ENCODE peak calls at places on chromosomes 2 and 18, in ten cellular contexts. A is left lung, N is AG04450, V is adrenal gland, D is lower lobe of right lung, H is right lobe of liver, T is transverse colon, O is heart left ventricle, E is fibroblast of lung, M is tibial artery. F is an unnamed sample.
A peak's percentile ranks its signal among the peaks of the same experiment; 100 is the strongest.

GRCh38 chr18:36662000-36662399 is 166.8 kb downstream of the TPGS2 start:
- DNase-seq in A (no peak), N (no peak), V (no peak), D (no peak), H (no peak), T (peak; percentile 19), O (no peak), E (peak; percentile 3), M (no peak), F (no peak)

GRCh38 chr2:188665196-188665595 is 309.0 kb upstream of the COL3A1 start:
- DNase-seq in A (no peak), N (no peak), V (no peak), D (no peak), H (no peak), T (no peak), O (no peak), E (no peak), M (no peak), F (no peak)

GRCh38 chr18:48539406-48540328 is 836 bp downstream of the CTIF start:
- DNase-seq in A (peak; percentile 86), N (no peak), V (peak; percentile 42), D (peak; percentile 65), H (peak; percentile 49), T (peak; percentile 45), O (peak; percentile 40), E (peak; percentile 67), M (peak; percentile 79), F (peak; percentile 54)

GRCh38 chr2:241114836-241115235 is 12.7 kb upstream of the MTERF4 start:
- DNase-seq in A (peak; percentile 70), N (no peak), V (no peak), D (no peak), H (no peak), T (no peak), O (no peak), E (no peak), M (peak; percentile 41), F (no peak)

GRCh38 chr2:95056461-95057459 is 31.3 kb downstream of the MAL start:
- DNase-seq in A (no peak), N (no peak), V (no peak), D (no peak), H (no peak), T (no peak), O (no peak), E (no peak), M (no peak), F (no peak)

GRCh38 chr2:99701503-99701902 is 211.7 kb upstream of the REV1 start:
- DNase-seq in A (no peak), N (no peak), V (no peak), D (no peak), H (no peak), T (no peak), O (no peak), E (no peak), M (no peak), F (no peak)

GRCh38 chr2:230935132-230935435 is 10.0 kb upstream of the GPR55 start:
- DNase-seq in A (no peak), N (no peak), V (no peak), D (no peak), H (no peak), T (no peak), O (no peak), E (no peak), M (no peak), F (no peak)

GRCh38 chr18:49021433-49022129 is 70.8 kb upstream of the SMAD7 start:
- DNase-seq in A (peak; percentile 91), N (no peak), V (peak; percentile 44), D (peak; percentile 85), H (peak; percentile 64), T (peak; percentile 89), O (no peak), E (peak; percentile 31), M (peak; percentile 69), F (no peak)

GRCh38 chr2:237514474-237515130 is 27.6 kb downstream of the MLPH start:
- DNase-seq in A (no peak), N (no peak), V (no peak), D (no peak), H (no peak), T (no peak), O (no peak), E (no peak), M (no peak), F (no peak)

GRCh38 chr2:215749092-215749957 is 264.0 kb downstream of the MREG start:
- DNase-seq in A (peak; percentile 86), N (no peak), V (peak; percentile 35), D (peak; percentile 91), H (peak; percentile 88), T (peak; percentile 49), O (peak; percentile 72), E (peak; percentile 83), M (peak; percentile 87), F (peak; percentile 74)

GRCh38 chr2:36480596-36480995 is 117.4 kb downstream of the FEZ2 start:
- DNase-seq in A (no peak), N (no peak), V (no peak), D (no peak), H (no peak), T (no peak), O (no peak), E (no peak), M (no peak), F (no peak)

GRCh38 chr2:218985325-218986091 is 524 bp upstream of the FEV start:
- DNase-seq in A (no peak), N (no peak), V (no peak), D (no peak), H (no peak), T (no peak), O (no peak), E (no peak), M (no peak), F (no peak)

GRCh38 chr2:16777123-16777872 is 111.7 kb upstream of the CYRIA start:
- DNase-seq in A (no peak), N (no peak), V (no peak), D (no peak), H (no peak), T (no peak), O (no peak), E (no peak), M (no peak), F (no peak)

GRCh38 chr2:16773080-16773713 is 107.6 kb upstream of the CYRIA start:
- DNase-seq in A (no peak), N (peak; percentile 2), V (peak; percentile 45), D (no peak), H (no peak), T (no peak), O (peak; percentile 12), E (peak; percentile 64), M (no peak), F (no peak)

GRCh38 chr2:16774091-16774490 is 108.5 kb upstream of the CYRIA start:
- DNase-seq in A (no peak), N (no peak), V (no peak), D (no peak), H (no peak), T (no peak), O (no peak), E (no peak), M (no peak), F (no peak)

DNA sequence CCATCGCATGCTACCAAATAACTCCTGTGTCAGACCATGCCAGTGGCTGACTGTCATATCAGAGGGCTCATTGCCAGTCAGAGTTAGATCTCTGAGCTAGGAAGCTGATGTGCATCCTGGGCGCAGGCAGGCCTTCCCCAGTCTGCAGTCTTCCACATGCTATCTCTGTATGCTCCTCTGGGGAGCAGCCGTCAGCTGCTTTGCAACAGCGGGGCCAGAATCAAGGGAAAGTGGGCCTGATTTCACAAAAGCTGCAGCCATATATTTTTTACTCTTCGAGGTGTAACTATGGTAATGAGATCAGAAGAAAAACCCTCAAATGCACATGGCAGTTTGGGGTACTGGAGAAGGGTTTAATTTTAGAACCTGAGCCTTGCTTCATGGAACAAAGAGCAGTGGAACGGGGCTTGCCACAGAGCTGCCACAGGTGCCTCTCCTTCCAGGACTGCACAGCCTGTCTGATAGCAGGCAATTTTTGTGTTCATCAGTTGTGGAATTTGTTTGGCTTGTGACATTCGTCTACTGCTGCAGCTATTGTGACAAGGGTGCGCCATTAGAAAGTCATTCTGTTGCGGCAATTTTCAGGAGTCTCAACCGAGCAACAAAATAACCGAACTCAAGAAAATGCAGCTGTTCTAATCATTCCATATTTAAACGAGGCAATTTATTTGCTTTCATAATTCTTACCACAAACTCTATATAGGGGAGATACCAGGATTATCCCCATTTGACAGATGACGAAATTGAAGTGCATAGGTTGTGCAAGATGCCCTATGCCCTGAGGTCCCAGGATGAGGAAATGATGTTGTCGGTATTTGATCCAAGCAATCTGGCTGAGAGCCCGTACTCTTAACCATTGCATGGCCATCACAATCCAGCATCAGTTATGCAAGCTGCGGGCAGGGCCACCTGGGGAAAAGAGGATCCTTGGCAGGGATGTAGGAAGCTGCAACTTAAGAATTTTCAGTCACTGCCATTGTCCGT is 109.6 kb upstream of the CYRIA start:
- DNase-seq in A (no peak), N (no peak), V (no peak), D (no peak), H (peak; percentile 53), T (no peak), O (no peak), E (peak; percentile 44), M (no peak), F (no peak)
- TF ChIP-seq CTCF in A (no peak), N (no peak), V (no peak), D (no peak), H (peak; percentile 55), T (no peak), O (no peak), E (no peak), M (no peak), F (no peak)

GRCh38 chr2:22282215-22282614 is 1102.8 kb upstream of the KLHL29 start:
- DNase-seq in A (no peak), N (no peak), V (no peak), D (no peak), H (no peak), T (no peak), O (no peak), E (peak; percentile 28), M (no peak), F (no peak)
- H3K9me3 ChIP-seq in A (no peaks in the 10 kb centered on the region), N (no peaks in the 10 kb centered on the region), V (no peaks in the 10 kb centered on the region), D (no peaks in the 10 kb centered on the region), H (no peaks in the 10 kb centered on the region), T (no peaks in the 10 kb centered on the region), O (no peaks in the 10 kb centered on the region), E (no peaks in the 10 kb centered on the region), M (no peaks in the 10 kb centered on the region), F (no peaks in the 10 kb centered on the region)

GRCh38 chr2:16885027-16885426 is 219.4 kb upstream of the CYRIA start:
- DNase-seq in A (no peak), N (no peak), V (no peak), D (no peak), H (no peak), T (no peak), O (no peak), E (no peak), M (no peak), F (no peak)

DNA sequence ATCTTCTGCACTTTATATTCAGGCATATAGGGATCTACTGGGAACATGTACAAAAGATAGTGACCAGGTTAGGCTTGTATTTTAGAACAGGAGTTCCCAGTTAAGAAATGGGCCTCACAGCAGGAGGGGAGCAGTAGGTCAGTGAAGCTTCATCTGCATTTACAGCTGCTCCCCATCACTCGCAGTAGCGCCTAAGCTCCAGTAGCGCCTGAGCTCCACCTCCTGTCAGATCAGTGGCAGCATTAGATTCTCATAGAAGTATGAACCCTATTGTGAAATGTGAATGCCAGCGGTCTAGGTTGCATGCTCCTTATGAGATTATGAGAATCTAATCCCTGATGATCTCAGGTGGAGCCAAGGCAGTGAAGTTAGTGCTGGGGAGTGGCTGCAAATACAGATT is 224.4 kb upstream of the CYRIA start:
- DNase-seq in A (no peak), N (no peak), V (no peak), D (no peak), H (no peak), T (no peak), O (no peak), E (no peak), M (no peak), F (no peak)
- TF ChIP-seq CTCF in A (no peak), N (no peak), V (no peak), D (no peak), H (peak; percentile 22), T (no peak), O (no peak), E (no peak), M (no peak), F (no peak)

GRCh38 chr2:24977631-24978030 is 5.9 kb upstream of the DNAJC27 start:
- DNase-seq in A (no peak), N (no peak), V (no peak), D (no peak), H (no peak), T (no peak), O (no peak), E (no peak), M (no peak), F (no peak)
- H3K9me3 ChIP-seq in A (no peaks in the 10 kb centered on the region), N (no peaks in the 10 kb centered on the region), V (no peaks in the 10 kb centered on the region), D (no peaks in the 10 kb centered on the region), H (no peaks in the 10 kb centered on the region), T (no peaks in the 10 kb centered on the region), O (no peaks in the 10 kb centered on the region), E (no peaks in the 10 kb centered on the region), M (no peaks in the 10 kb centered on the region), F (no peaks in the 10 kb centered on the region)